ENCODE peak calls at places on chromosome 10, in four cellular contexts. H, V, F and K are unnamed samples.

GRCh38 chr10:16592327-16592854 is 70.7 kb upstream of the C1QL3 start:
- DNase-seq in F (no peak), V (no peak), H (no peak), K (no peak)

GRCh38 chr10:9015005-9015404 is 960.5 kb downstream of the GATA3 start:
- DNase-seq in H (no peak), F (no peak), V (no peak), K (no peak)

GRCh38 chr10:84493951-84494848 is 165.8 kb downstream of the CCSER2 start:
- DNase-seq in V (no peak), F (peak), H (no peak), K (peak)

GRCh38 chr10:124429576-124429975 is 10.9 kb upstream of the OAT start:
- DNase-seq in V (no peak), F (no peak), H (no peak), K (no peak)

GRCh38 chr10:110141747-110142625 is 65.4 kb upstream of the MXI1 start:
- DNase-seq in F (no peak), H (no peak), V (peak), K (no peak)

GRCh38 chr10:50582766-50583762 is 40.7 kb downstream of the SGMS1 start:
- DNase-seq in H (no peak), F (no peak), V (no peak), K (no peak)

GRCh38 chr10:42929993-42930392 is 146.9 kb upstream of the RET start:
- DNase-seq in F (no peak), H (no peak), V (no peak), K (peak)

GRCh38 chr10:21173433-21173963 is 276.4 kb upstream of the NEBL start:
- DNase-seq in F (no peak), V (no peak), H (no peak), K (peak)

GRCh38 chr10:113431807-113432206 is 121.0 kb upstream of the HABP2 start:
- DNase-seq in F (no peak), H (no peak), V (no peak), K (no peak)

GRCh38 chr10:131901181-131901829 is 497 bp downstream of the PPP2R2D start:
- DNase-seq in H (no peak), V (peak), F (no peak), K (peak)

GRCh38 chr10:102505462-102506115 is 1.8 kb downstream of the SUFU start:
- DNase-seq in H (peak), F (no peak), V (no peak), K (no peak)

GRCh38 chr10:21497177-21497807 is 28.2 kb downstream of the SKIDA1 start:
- DNase-seq in V (peak), F (peak), H (peak), K (peak)

GRCh38 chr10:73908853-73909611 is 1.9 kb upstream of the PLAU start:
- DNase-seq in F (no peak), V (peak), H (peak), K (no peak)

GRCh38 chr10:125329056-125329455 is 168.7 kb upstream of the CTBP2 start:
- DNase-seq in H (no peak), F (no peak), V (no peak), K (no peak)

GRCh38 chr10:117609095-117609821 is 66.7 kb downstream of the EMX2 start:
- DNase-seq in H (no peak), F (no peak), V (no peak), K (peak)

GRCh38 chr10:117137911-117138642 is at the start of gene VAX1:
- DNase-seq in V (no peak), H (no peak), F (no peak), K (no peak)

GRCh38 chr10:81200801-81201200 is 663.1 kb downstream of the SH2D4B start:
- DNase-seq in H (no peak), F (no peak), V (no peak), K (no peak)

GRCh38 chr10:132429281-132430230 is 32.6 kb downstream of the PWWP2B start:
- DNase-seq in V (no peak), F (no peak), H (peak), K (peak)

GRCh38 chr10:133276435-133277201 is at the start of gene ADAM8:
- DNase-seq in V (no peak), F (no peak), H (no peak), K (peak)

GRCh38 chr10:44382131-44382858 is 2.6 kb downstream of the CXCL12 start:
- DNase-seq in F (no peak), H (no peak), V (no peak), K (no peak)

GRCh38 chr10:78337646-78338391 is 304.2 kb downstream of the RPS24 start:
- DNase-seq in V (no peak), H (no peak), F (no peak), K (no peak)

GRCh38 chr10:54843932-54844331 is 42.9 kb upstream of the PCDH15 start:
- DNase-seq in F (no peak), V (no peak), H (no peak), K (no peak)

GRCh38 chr10:73117976-73118743 is 7.9 kb downstream of the NUDT13 start:
- DNase-seq in V (peak), H (no peak), F (no peak), K (peak)

GRCh38 chr10:130244031-130244927 is 108.1 kb downstream of the GLRX3 start:
- DNase-seq in V (no peak), F (no peak), H (no peak), K (no peak)

GRCh38 chr10:67666416-67667043 is 29.5 kb downstream of the CTNNA3 start:
- DNase-seq in F (no peak), H (peak), V (peak), K (no peak)

GRCh38 chr10:129754211-129755050 is 209.6 kb downstream of the EBF3 start:
- DNase-seq in H (no peak), F (no peak), V (no peak), K (no peak)

GRCh38 chr10:114767589-114768393 is 53.8 kb upstream of the FHIP2A start:
- DNase-seq in V (no peak), H (peak), F (no peak), K (peak)